ENCODE peak calls at places on chromosome 21, in four cellular contexts. A is GM23248, C is lung microvascular endothelial cell, Q is endothelial cell of umbilical vein. R is an unnamed sample.

GRCh38 chr21:43266534-43266933 is 97.7 kb downstream of the CRYAA start:
- DNase-seq in A (peak), C (no peak), Q (no peak), R (peak)

GRCh38 chr21:35861656-35862055 is 198.7 kb downstream of the SETD4 start:
- DNase-seq in A (peak), C (no peak), Q (no peak), R (no peak)

GRCh38 chr21:42499430-42500106 is 3.5 kb upstream of the RSPH1 start:
- DNase-seq in A (no peak), C (no peak), Q (no peak), R (no peak)

GRCh38 chr21:38533887-38534286 is 35.6 kb upstream of the ERG start:
- DNase-seq in A (no peak), C (no peak), Q (no peak), R (peak)

GRCh38 chr21:25296239-25296638 is 311.0 kb downstream of the MRPL39 start:
- DNase-seq in A (no peak), C (no peak), Q (no peak), R (peak)

GRCh38 chr21:19458295-19458694 is 1054.7 kb upstream of the TMPRSS15 start:
- DNase-seq in A (no peak), C (no peak), Q (no peak), R (no peak)

GRCh38 chr21:32525282-32525681 is 60.0 kb downstream of the TCP10L start:
- DNase-seq in A (no peak), C (no peak), Q (no peak), R (no peak)

GRCh38 chr21:16423921-16424320 is 694.1 kb downstream of the USP25 start:
- DNase-seq in A (no peak), C (peak), Q (no peak), R (no peak)

GRCh38 chr21:24076179-24076578 is 1531.1 kb downstream of the MRPL39 start:
- DNase-seq in A (no peak), C (no peak), Q (peak), R (peak)

GRCh38 chr21:45004481-45005263 is 64.8 kb downstream of the SLX9 start:
- DNase-seq in A (no peak), C (no peak), Q (peak), R (no peak)

GRCh38 chr21:34846601-34847112 is 177.9 kb downstream of the CLIC6 start:
- DNase-seq in A (peak), C (no peak), Q (no peak), R (peak)

GRCh38 chr21:27268290-27268689 is 301.4 kb upstream of the ADAMTS5 start:
- DNase-seq in A (peak), C (no peak), Q (no peak), R (peak)

GRCh38 chr21:15442743-15443142 is 287.0 kb upstream of the USP25 start:
- DNase-seq in A (no peak), C (no peak), Q (no peak), R (no peak)